ENCODE peak calls at places on chromosomes 6 and 20, in ten cellular contexts. N, L, H, T, V, Y, X, Z, C and F are unnamed samples.

GRCh38 chr6:13630499-13630898 is 15.4 kb downstream of the NOL7 start:
- DNase-seq in N (no peak), L (no peak), H (no peak), T (no peak), V (no peak), Y (no peak), X (no peak), Z (no peak), C (no peak), F (no peak)

GRCh38 chr6:167323111-167323510 is 1.8 kb upstream of the TTLL2 start:
- DNase-seq in N (no peak), L (no peak), H (no peak), T (no peak), V (no peak), Y (no peak), X (no peak), Z (no peak), C (no peak), F (peak; percentile 17)

GRCh38 chr20:34111057-34111711 is 859 bp downstream of the EIF2S2 start:
- DNase-seq in N (no peak), L (no peak), H (no peak), T (no peak), V (no peak), Y (peak; percentile 77), X (no peak), Z (no peak), C (peak; percentile 40), F (no peak)

GRCh38 chr20:54268941-54269340 is 61.1 kb downstream of the PFDN4 start:
- DNase-seq in N (no peak), L (no peak), H (no peak), T (no peak), V (no peak), Y (no peak), X (no peak), Z (no peak), C (no peak), F (no peak)

GRCh38 chr6:30844118-30844535 is 40.2 kb upstream of the DDR1 start:
- DNase-seq in N (no peak), L (no peak), H (no peak), T (no peak), V (no peak), Y (no peak), X (no peak), Z (no peak), C (peak; percentile 47), F (no peak)

GRCh38 chr6:20403766-20404640 is 2.3 kb downstream of the E2F3 start:
- DNase-seq in N (no peak), L (no peak), H (peak; percentile 53), T (no peak), V (peak; percentile 92), Y (no peak), X (no peak), Z (no peak), C (peak; percentile 61), F (no peak)

GRCh38 chr6:130547723-130548122 is 181.9 kb downstream of the TMEM200A start:
- DNase-seq in N (no peak), L (no peak), H (no peak), T (no peak), V (no peak), Y (no peak), X (no peak), Z (no peak), C (no peak), F (no peak)

GRCh38 chr20:23050847-23051627 is 1.6 kb upstream of the THBD start:
- DNase-seq in N (peak; percentile 63), L (no peak), H (peak; percentile 55), T (peak; percentile 66), V (peak; percentile 66), Y (peak; percentile 93), X (no peak), Z (peak; percentile 27), C (peak; percentile 93), F (peak; percentile 94)

GRCh38 chr6:148069256-148069655 is 273.4 kb upstream of the SASH1 start:
- DNase-seq in N (no peak), L (no peak), H (no peak), T (no peak), V (no peak), Y (no peak), X (no peak), Z (no peak), C (no peak), F (no peak)

GRCh38 chr20:37524221-37524700 is 3.2 kb downstream of the NNAT start:
- DNase-seq in N (no peak), L (no peak), H (no peak), T (no peak), V (no peak), Y (peak; percentile 55), X (no peak), Z (no peak), C (peak; percentile 80), F (no peak)

GRCh38 chr6:62393608-62394007 is 107.6 kb upstream of the KHDRBS2 start:
- DNase-seq in N (no peak), L (no peak), H (no peak), T (no peak), V (no peak), Y (no peak), X (no peak), Z (no peak), C (no peak), F (no peak)
- TF ChIP-seq CTCF in N (no peak), L (peak; percentile 7), H (no peak), T (no peak), V (no peak), Y (no peak), X (no peak), Z (no peak), C (no peak), F (no peak)

DNA sequence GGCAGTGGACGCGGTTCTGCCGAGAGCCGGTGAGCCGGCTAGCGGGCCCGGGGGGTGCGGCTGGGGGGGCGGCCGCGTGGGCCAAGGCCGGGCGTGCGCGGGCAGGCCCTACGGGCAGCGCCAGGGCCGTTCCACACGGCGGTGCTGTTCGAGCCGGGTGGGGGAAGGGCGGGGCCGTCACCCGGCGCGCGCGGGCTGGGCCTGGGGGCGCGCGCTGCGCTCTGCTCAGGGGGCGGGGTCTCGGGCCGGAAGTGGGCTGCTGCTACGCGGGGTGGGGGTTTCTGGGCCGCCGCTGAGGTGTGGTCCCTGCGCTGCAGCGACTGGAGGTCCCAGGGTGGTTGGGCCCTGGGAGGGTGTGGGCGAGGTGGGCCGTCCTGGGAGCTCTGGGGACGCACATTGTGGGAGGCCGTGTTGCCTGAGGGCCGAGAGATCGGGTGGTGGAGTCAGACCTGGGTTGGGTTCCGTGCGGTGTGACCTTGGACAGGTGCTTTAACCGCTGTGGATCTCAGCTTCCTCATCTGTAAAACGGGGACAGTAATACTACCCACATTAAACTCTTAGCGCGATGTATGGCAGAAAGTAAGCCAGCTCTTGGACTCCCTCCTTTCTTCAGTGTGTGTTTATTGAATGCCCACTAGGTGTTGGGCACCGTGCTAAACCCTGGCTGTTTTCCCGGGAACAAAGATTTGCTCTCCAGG is 395 bp downstream of the MAPRE1 start:
- DNase-seq in N (no peak), L (peak; percentile 55), H (peak; percentile 86), T (no peak), V (peak; percentile 83), Y (no peak), X (peak; percentile 47), Z (no peak), C (peak; percentile 96), F (peak; percentile 93)
- TF ChIP-seq CTCF in N (peak; percentile 14), L (no peak), H (peak; percentile 11), T (no peak), V (no peak), Y (no peak), X (no peak), Z (no peak), C (no peak), F (no peak)

GRCh38 chr6:82364087-82365010 is 732 bp downstream of the TPBG start:
- DNase-seq in N (peak; percentile 67), L (no peak), H (peak; percentile 33), T (no peak), V (peak; percentile 19), Y (peak; percentile 79), X (no peak), Z (no peak), C (peak; percentile 72), F (peak; percentile 86)

GRCh38 chr6:82362868-82363267 is 749 bp upstream of the TPBG start:
- DNase-seq in N (no peak), L (no peak), H (no peak), T (no peak), V (no peak), Y (no peak), X (no peak), Z (peak; percentile 81), C (peak; percentile 54), F (no peak)

GRCh38 chr6:82362144-82362543 is 1.5 kb upstream of the TPBG start:
- DNase-seq in N (no peak), L (no peak), H (no peak), T (no peak), V (no peak), Y (no peak), X (no peak), Z (no peak), C (no peak), F (no peak)

GRCh38 chr6:82363368-82364086 is at the start of gene TPBG:
- DNase-seq in N (peak; percentile 62), L (no peak), H (peak; percentile 42), T (no peak), V (no peak), Y (peak; percentile 75), X (no peak), Z (peak; percentile 37), C (peak; percentile 79), F (peak; percentile 88)

DNA sequence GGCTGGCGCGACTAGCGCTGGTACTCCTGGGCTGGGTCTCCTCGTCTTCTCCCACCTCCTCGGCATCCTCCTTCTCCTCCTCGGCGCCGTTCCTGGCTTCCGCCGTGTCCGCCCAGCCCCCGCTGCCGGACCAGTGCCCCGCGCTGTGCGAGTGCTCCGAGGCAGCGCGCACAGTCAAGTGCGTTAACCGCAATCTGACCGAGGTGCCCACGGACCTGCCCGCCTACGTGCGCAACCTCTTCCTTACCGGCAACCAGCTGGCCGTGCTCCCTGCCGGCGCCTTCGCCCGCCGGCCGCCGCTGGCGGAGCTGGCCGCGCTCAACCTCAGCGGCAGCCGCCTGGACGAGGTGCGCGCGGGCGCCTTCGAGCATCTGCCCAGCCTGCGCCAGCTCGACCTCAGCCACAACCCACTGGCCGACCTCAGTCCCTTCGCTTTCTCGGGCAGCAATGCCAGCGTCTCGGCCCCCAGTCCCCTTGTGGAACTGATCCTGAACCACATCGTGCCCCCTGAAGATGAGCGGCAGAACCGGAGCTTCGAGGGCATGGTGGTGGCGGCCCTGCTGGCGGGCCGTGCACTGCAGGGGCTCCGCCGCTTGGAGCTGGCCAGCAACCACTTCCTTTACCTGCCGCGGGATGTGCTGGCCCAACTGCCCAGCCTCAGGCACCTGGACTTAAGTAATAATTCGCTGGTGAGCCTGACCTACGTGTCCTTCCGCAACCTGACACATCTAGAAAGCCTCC is 1.6 kb downstream of the TPBG start:
- DNase-seq in N (peak; percentile 53), L (no peak), H (peak; percentile 36), T (no peak), V (no peak), Y (no peak), X (no peak), Z (no peak), C (peak; percentile 61), F (peak; percentile 85)
- TF ChIP-seq CTCF in N (peak; percentile 24), L (no peak), H (no peak), T (no peak), V (no peak), Y (no peak), X (no peak), Z (peak; percentile 24), C (peak; percentile 15), F (peak; percentile 13)

DNA sequence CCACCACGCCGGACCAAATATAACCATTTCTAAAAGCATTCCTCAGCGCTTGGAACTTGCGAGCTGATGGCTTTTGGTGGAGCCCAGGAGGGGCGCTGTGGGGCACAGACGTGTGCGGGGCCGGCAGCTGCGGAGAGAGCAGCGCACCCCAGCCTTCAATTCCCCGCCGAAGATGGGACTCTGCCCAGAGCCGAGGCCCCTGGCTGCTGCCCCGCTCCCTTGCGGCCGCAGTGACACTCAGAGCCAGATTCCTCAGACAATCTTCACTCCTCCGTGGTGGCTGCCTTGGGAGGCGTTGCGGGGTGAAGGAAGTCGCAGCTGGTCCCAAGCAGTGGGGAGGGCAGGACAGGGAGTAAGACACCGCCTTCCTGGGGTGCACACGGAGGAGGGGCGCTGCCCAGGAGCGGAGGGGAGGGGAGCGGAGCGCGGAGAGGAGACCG is 87.7 kb downstream of the TMEM242 start:
- DNase-seq in N (no peak), L (no peak), H (peak; percentile 67), T (no peak), V (peak; percentile 63), Y (peak; percentile 86), X (no peak), Z (no peak), C (peak; percentile 78), F (no peak)
- TF ChIP-seq CTCF in N (peak; percentile 79), L (peak; percentile 70), H (peak; percentile 66), T (peak; percentile 77), V (peak; percentile 72), Y (peak; percentile 55), X (peak; percentile 43), Z (peak; percentile 67), C (peak; percentile 60), F (peak; percentile 70)